ENCODE peak calls at places on chromosomes 13 and 19, in six cellular contexts. Q, G, R, N, H and K are unnamed samples.

GRCh38 chr19:39246951-39247669 is 1.5 kb downstream of the IFNL4 start:
- ATAC-seq in Q (peak), G (peak), R (peak), N (no peak), H (no peak), K (peak)

GRCh38 chr13:19664481-19665230 is 31.2 kb downstream of the MPHOSPH8 start:
- ATAC-seq in Q (no peak), G (no peak), R (no peak), N (no peak), H (no peak), K (no peak)

GRCh38 chr13:100230813-100231575 is 142.1 kb downstream of the PCCA start:
- ATAC-seq in Q (no peak), G (no peak), R (no peak), N (no peak), H (peak), K (no peak)

GRCh38 chr19:49229416-49229815 is 71.8 kb downstream of the TRPM4 start:
- ATAC-seq in Q (no peak), G (no peak), R (no peak), N (no peak), H (no peak), K (no peak)

GRCh38 chr13:75137911-75138571 is 343.9 kb downstream of the TBC1D4 start:
- ATAC-seq in Q (no peak), G (no peak), R (no peak), N (no peak), H (no peak), K (no peak)

GRCh38 chr19:19956431-19957075 is 55.8 kb downstream of the ZNF93 start:
- ATAC-seq in Q (no peak), G (no peak), R (no peak), N (no peak), H (no peak), K (no peak)

GRCh38 chr19:4575978-4576933 is 16.8 kb upstream of the SEMA6B start:
- ATAC-seq in Q (peak), G (peak), R (peak), N (peak), H (peak), K (peak)

GRCh38 chr19:38928406-38929001 is 2.1 kb downstream of the SARS2 start:
- ATAC-seq in Q (no peak), G (no peak), R (no peak), N (no peak), H (no peak), K (no peak)

GRCh38 chr13:31175847-31176536 is 14.3 kb upstream of the HSPH1 start:
- ATAC-seq in Q (no peak), G (no peak), R (no peak), N (no peak), H (peak), K (no peak)

GRCh38 chr19:49738242-49738641 is 24.9 kb downstream of the TSKS start:
- ATAC-seq in Q (no peak), G (no peak), R (no peak), N (no peak), H (no peak), K (no peak)

GRCh38 chr19:34430738-34431625 is 2.8 kb downstream of the UBA2 start:
- ATAC-seq in Q (peak), G (peak), R (no peak), N (no peak), H (peak), K (peak)

GRCh38 chr19:14673088-14673487 is 1.6 kb downstream of the ADGRE3 start:
- ATAC-seq in Q (no peak), G (no peak), R (no peak), N (no peak), H (no peak), K (no peak)

GRCh38 chr13:43119206-43119605 is 95.8 kb downstream of the DNAJC15 start:
- ATAC-seq in Q (no peak), G (no peak), R (no peak), N (no peak), H (no peak), K (no peak)

GRCh38 chr13:109228211-109228610 is 558.2 kb downstream of the IRS2 start:
- ATAC-seq in Q (no peak), G (no peak), R (no peak), N (no peak), H (no peak), K (no peak)

GRCh38 chr13:60164490-60164889 is 762 bp upstream of the DIAPH3 start:
- ATAC-seq in Q (peak), G (no peak), R (no peak), N (no peak), H (peak), K (no peak)

GRCh38 chr19:9835507-9835949 is 410 bp downstream of the PIN1 start:
- ATAC-seq in Q (peak), G (peak), R (no peak), N (peak), H (peak), K (peak)

GRCh38 chr13:41581884-41582547 is 124.7 kb downstream of the RGCC start:
- ATAC-seq in Q (no peak), G (no peak), R (peak), N (no peak), H (no peak), K (no peak)

GRCh38 chr13:86185107-86185506 is 385.9 kb upstream of the SLITRK6 start:
- ATAC-seq in Q (no peak), G (no peak), R (no peak), N (no peak), H (no peak), K (no peak)

GRCh38 chr13:113216165-113217056 is 7.0 kb downstream of the CUL4A start:
- ATAC-seq in Q (peak), G (no peak), R (peak), N (peak), H (peak), K (peak)

GRCh38 chr19:18479964-18480723 is 41.7 kb downstream of the ELL start:
- ATAC-seq in Q (peak), G (peak), R (peak), N (peak), H (peak), K (no peak)

GRCh38 chr19:10452726-10453620 is 32.6 kb downstream of the PDE4A start:
- ATAC-seq in Q (no peak), G (peak), R (no peak), N (peak), H (no peak), K (no peak)

GRCh38 chr13:51715613-51716012 is 88.3 kb downstream of the DHRS12 start:
- ATAC-seq in Q (no peak), G (no peak), R (no peak), N (no peak), H (no peak), K (peak)

GRCh38 chr19:2337329-2337707 is 8.8 kb downstream of the SPPL2B start:
- ATAC-seq in Q (no peak), G (no peak), R (no peak), N (peak), H (peak), K (no peak)

GRCh38 chr19:4365341-4365740 is 22.0 kb downstream of the MPND start:
- ATAC-seq in Q (no peak), G (no peak), R (no peak), N (no peak), H (no peak), K (no peak)

GRCh38 chr13:81987159-81987558 is 1646.2 kb upstream of the SPRY2 start:
- ATAC-seq in Q (peak), G (no peak), R (no peak), N (no peak), H (no peak), K (no peak)

GRCh38 chr19:43519436-43520088 is 7.4 kb downstream of the ETHE1 start:
- ATAC-seq in Q (peak), G (peak), R (peak), N (peak), H (peak), K (peak)

GRCh38 chr13:65133094-65133493 is 2097.0 kb downstream of the PCDH9 start:
- ATAC-seq in Q (no peak), G (no peak), R (no peak), N (no peak), H (no peak), K (no peak)

GRCh38 chr19:3176715-3177501 is 1.7 kb upstream of the S1PR4 start:
- ATAC-seq in Q (peak), G (peak), R (peak), N (peak), H (peak), K (peak)

GRCh38 chr19:7456964-7457541 is 31.8 kb downstream of the PEX11G start:
- ATAC-seq in Q (no peak), G (no peak), R (no peak), N (no peak), H (no peak), K (peak)

GRCh38 chr13:107057028-107057427 is 489.1 kb upstream of the ARGLU1 start:
- ATAC-seq in Q (no peak), G (no peak), R (no peak), N (no peak), H (no peak), K (no peak)

GRCh38 chr13:40477623-40478608 is 188.5 kb downstream of the FOXO1 start:
- ATAC-seq in Q (peak), G (peak), R (peak), N (peak), H (no peak), K (no peak)

GRCh38 chr13:76928456-76928855 is 19.9 kb upstream of the ACOD1 start:
- ATAC-seq in Q (no peak), G (no peak), R (no peak), N (no peak), H (no peak), K (no peak)

GRCh38 chr13:79282976-79283375 is 123.1 kb downstream of the RBM26 start:
- ATAC-seq in Q (peak), G (peak), R (no peak), N (no peak), H (no peak), K (no peak)

GRCh38 chr19:17922138-17922537 is 10.7 kb upstream of the CCDC124 start:
- ATAC-seq in Q (no peak), G (no peak), R (no peak), N (no peak), H (no peak), K (no peak)

GRCh38 chr13:114115191-114115671 is 17.2 kb downstream of the RASA3 start:
- ATAC-seq in Q (peak), G (peak), R (no peak), N (no peak), H (no peak), K (peak)

GRCh38 chr13:28865312-28865711 is 45.2 kb downstream of the MTUS2 start:
- ATAC-seq in Q (no peak), G (no peak), R (no peak), N (no peak), H (no peak), K (no peak)

GRCh38 chr19:11549386-11549953 is 9.6 kb downstream of the ELOF1 start:
- ATAC-seq in Q (no peak), G (no peak), R (no peak), N (no peak), H (no peak), K (no peak)

GRCh38 chr19:15631817-15632216 is 8.9 kb upstream of the CYP4F3 start:
- ATAC-seq in Q (peak), G (peak), R (no peak), N (no peak), H (peak), K (no peak)

GRCh38 chr13:25059943-25060342 is 36.0 kb upstream of the PABPC3 start:
- ATAC-seq in Q (no peak), G (no peak), R (no peak), N (no peak), H (no peak), K (no peak)